ENCODE peak calls at places on chromosomes 11 and 22, in four cellular contexts. One of them, this sample, is unnamed.
A peak's percentile ranks its signal among the peaks of the same experiment; 100 is the strongest.

GRCh38 chr11:74701351-74701750 is 29.9 kb downstream of the CHRDL2 start:
- DNase-seq in H1: peak; percentile 17
- DNase-seq in GM12878: no peak
- DNase-seq in K562: peak; percentile 61
- DNase-seq in this sample: no peak

GRCh38 chr22:28148816-28149465 is 229.9 kb upstream of the PITPNB start:
- DNase-seq in H1: no peak
- DNase-seq in GM12878: no peak
- DNase-seq in K562: no peak
- DNase-seq in this sample: no peak

GRCh38 chr11:67022961-67023956 is at the start of gene SYT12:
- DNase-seq in H1: no peak
- DNase-seq in GM12878: no peak
- DNase-seq in K562: no peak
- DNase-seq in this sample: no peak

GRCh38 chr11:95544095-95544795 is 245.3 kb downstream of the FAM76B start:
- DNase-seq in H1: no peak
- DNase-seq in GM12878: no peak
- DNase-seq in K562: no peak
- DNase-seq in this sample: peak; percentile 57

GRCh38 chr11:92022499-92022898 is 202.1 kb upstream of the FAT3 start:
- DNase-seq in H1: no peak
- DNase-seq in GM12878: no peak
- DNase-seq in K562: no peak
- DNase-seq in this sample: no peak

GRCh38 chr22:26674211-26675190 is 17.1 kb downstream of the MIAT start:
- DNase-seq in H1: no peak
- DNase-seq in GM12878: peak; percentile 37
- DNase-seq in K562: no peak
- DNase-seq in this sample: no peak

GRCh38 chr11:119375629-119376196 is 5.8 kb downstream of the USP2 start:
- DNase-seq in H1: no peak
- DNase-seq in GM12878: no peak
- DNase-seq in K562: peak; percentile 59
- DNase-seq in this sample: peak; percentile 86

GRCh38 chr22:23098230-23098705 is 27.9 kb downstream of the GNAZ start:
- DNase-seq in H1: no peak
- DNase-seq in GM12878: no peak
- DNase-seq in K562: no peak
- DNase-seq in this sample: no peak

GRCh38 chr11:19216709-19217374 is 15.1 kb upstream of the CSRP3 start:
- DNase-seq in H1: no peak
- DNase-seq in GM12878: no peak
- DNase-seq in K562: no peak
- DNase-seq in this sample: no peak

GRCh38 chr11:121431820-121432526 is 20.1 kb upstream of the SORL1 start:
- DNase-seq in H1: no peak
- DNase-seq in GM12878: no peak
- DNase-seq in K562: no peak
- DNase-seq in this sample: no peak

GRCh38 chr11:61082931-61083531 is 19.3 kb upstream of the CD5 start:
- DNase-seq in H1: no peak
- DNase-seq in GM12878: no peak
- DNase-seq in K562: no peak
- DNase-seq in this sample: no peak

GRCh38 chr22:38831166-38831945 is 12.5 kb downstream of the NPTXR start:
- DNase-seq in H1: no peak
- DNase-seq in GM12878: no peak
- DNase-seq in K562: no peak
- DNase-seq in this sample: peak; percentile 60

GRCh38 chr11:13885083-13885482 is 77.4 kb upstream of the SPON1 start:
- DNase-seq in H1: no peak
- DNase-seq in GM12878: no peak
- DNase-seq in K562: no peak
- DNase-seq in this sample: no peak

GRCh38 chr22:21961127-21961867 is 8.6 kb upstream of the PPM1F start:
- DNase-seq in H1: no peak
- DNase-seq in GM12878: no peak
- DNase-seq in K562: no peak
- DNase-seq in this sample: no peak

GRCh38 chr11:115226556-115226955 is 277.7 kb downstream of the CADM1 start:
- DNase-seq in H1: peak; percentile 70
- DNase-seq in GM12878: no peak
- DNase-seq in K562: no peak
- DNase-seq in this sample: peak; percentile 84

GRCh38 chr11:100732949-100733348 is 45.9 kb downstream of the ARHGAP42 start:
- DNase-seq in H1: no peak
- DNase-seq in GM12878: no peak
- DNase-seq in K562: no peak
- DNase-seq in this sample: no peak

GRCh38 chr11:65764434-65764833 is 16.3 kb downstream of the AP5B1 start:
- DNase-seq in H1: no peak
- DNase-seq in GM12878: no peak
- DNase-seq in K562: no peak
- DNase-seq in this sample: no peak

GRCh38 chr11:65770951-65771567 is 9.7 kb downstream of the AP5B1 start:
- DNase-seq in H1: no peak
- DNase-seq in GM12878: no peak
- DNase-seq in K562: peak; percentile 6
- DNase-seq in this sample: no peak

GRCh38 chr11:65771589-65772112 is 9.1 kb downstream of the AP5B1 start:
- DNase-seq in H1: no peak
- DNase-seq in GM12878: no peak
- DNase-seq in K562: no peak
- DNase-seq in this sample: no peak

GRCh38 chr11:65766535-65766934 is 14.2 kb downstream of the AP5B1 start:
- DNase-seq in H1: no peak
- DNase-seq in GM12878: no peak
- DNase-seq in K562: no peak
- DNase-seq in this sample: peak; percentile 6

DNA sequence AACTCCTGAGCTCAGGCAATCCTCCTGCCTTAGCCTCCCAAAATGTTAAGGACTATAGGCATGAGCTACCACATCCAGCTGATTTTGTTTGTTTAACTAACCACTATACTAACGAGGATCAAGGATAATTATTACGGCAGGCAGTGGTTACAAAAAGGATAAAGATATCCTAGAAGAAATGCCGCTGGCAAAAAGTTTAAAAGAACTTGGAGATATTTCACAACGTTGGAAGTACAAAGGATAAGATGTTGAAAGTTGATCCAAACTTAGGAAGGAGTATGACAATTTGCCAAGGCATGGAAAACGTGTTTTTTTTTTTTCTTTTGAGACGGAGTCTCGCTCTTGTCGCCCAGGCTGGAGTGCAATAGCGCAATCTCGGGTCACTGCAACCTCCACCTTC is 13.4 kb downstream of the AP5B1 start:
- DNase-seq in H1: no peak
- DNase-seq in GM12878: no peak
- DNase-seq in K562: no peak
- DNase-seq in this sample: no peak
- TF ChIP-seq CHD1 in H1: no peak
- TF ChIP-seq CHD1 in GM12878: no peak
- TF ChIP-seq CHD1 in K562: no peak
- TF ChIP-seq CHD1 in this sample: no peak

GRCh38 chr11:12288934-12289666 is 88.3 kb upstream of the PARVA start:
- DNase-seq in H1: no peak
- DNase-seq in GM12878: no peak
- DNase-seq in K562: peak; percentile 5
- DNase-seq in this sample: no peak
- TF ChIP-seq CHD1 in H1: no peak
- TF ChIP-seq CHD1 in GM12878: no peak
- TF ChIP-seq CHD1 in K562: no peak
- TF ChIP-seq CHD1 in this sample: no peak

GRCh38 chr22:46574993-46575914 is 37.8 kb upstream of the CELSR1 start:
- DNase-seq in H1: no peak
- DNase-seq in GM12878: no peak
- DNase-seq in K562: no peak
- DNase-seq in this sample: no peak
- TF ChIP-seq CHD1 in H1: no peak
- TF ChIP-seq CHD1 in GM12878: no peak
- TF ChIP-seq CHD1 in K562: no peak
- TF ChIP-seq CHD1 in this sample: no peak

DNA sequence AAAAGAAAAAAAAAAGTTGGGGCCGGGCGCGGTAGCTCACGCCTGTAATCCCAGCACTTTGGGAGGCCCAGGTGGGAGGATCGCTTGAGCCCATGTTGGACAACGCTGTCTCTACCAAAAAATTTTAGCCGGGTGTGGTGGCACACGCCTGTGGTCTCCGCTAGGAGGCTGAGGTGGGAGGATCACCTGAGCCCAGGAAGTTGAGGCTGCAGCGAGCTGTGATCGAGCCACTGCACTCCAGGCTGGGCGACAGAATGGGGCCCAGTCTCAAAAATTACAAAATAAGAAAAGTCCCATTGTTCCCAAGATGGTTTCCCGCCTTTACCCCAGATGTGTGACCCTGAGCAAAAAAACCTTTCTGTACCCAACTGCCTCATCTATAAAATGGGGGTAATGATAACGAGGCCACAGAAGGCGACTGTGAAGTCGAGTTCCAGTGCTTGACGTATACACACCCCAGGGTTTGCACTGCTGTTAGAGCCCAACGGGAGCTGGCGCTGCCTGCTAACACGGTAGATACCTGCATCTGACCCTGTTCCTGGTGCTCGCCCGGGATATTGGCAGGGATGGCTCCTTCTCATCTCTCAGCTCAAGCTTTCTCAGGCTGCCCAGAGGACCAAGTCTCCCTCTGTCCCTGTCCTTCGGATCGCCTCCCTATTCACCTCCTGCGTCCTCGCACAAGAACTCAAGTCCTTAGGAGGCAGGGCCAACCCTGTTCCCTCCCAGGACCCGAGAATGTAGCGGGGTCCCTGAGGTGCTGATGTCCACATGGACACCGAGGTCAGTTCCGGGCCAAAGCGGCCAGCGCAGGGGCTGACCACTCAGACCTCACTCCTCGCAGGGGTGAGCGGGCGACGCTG is 1.1 kb upstream of the RPLP2 start:
- DNase-seq in H1: no peak
- DNase-seq in GM12878: no peak
- DNase-seq in K562: peak; percentile 82
- DNase-seq in this sample: no peak
- TF ChIP-seq CHD1 in H1: no peak
- TF ChIP-seq CHD1 in GM12878: no peak
- TF ChIP-seq CHD1 in K562: no peak
- TF ChIP-seq CHD1 in this sample: no peak

DNA sequence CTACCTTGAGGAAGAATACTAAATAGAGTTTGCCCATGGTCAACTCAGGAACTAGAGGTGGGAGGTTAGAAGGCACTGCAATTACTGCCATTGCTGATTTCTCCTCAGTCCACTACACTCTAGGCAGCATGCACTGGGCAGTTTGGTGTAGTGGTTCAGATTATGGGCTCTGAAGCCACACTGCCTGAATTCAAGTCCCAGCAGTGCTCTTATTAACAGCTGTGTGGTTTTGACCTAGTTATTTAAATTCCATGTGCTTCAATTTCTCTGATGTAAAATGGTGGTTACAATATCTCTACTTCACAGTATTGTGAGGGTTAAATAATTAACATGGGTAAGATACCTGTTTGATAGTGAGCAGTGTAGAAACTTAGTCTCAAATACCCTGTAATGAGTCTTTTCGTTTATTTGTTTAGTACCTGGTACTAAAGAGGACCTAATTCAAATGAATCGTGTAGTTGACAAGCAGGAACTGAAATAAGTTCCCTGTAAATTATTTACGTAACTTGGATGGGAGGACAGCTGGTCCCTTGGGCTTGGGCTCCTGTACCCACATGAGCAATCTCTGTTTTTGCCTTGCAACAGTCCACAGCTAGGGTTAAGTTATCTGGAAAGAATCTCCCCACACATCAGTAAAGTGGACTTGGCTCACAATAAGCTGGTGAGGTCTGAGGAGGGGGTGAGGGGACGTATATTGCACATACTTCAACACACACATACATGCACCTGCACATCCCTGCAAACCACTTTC is 17.8 kb downstream of the PRR5L start:
- DNase-seq in H1: no peak
- DNase-seq in GM12878: no peak
- DNase-seq in K562: no peak
- DNase-seq in this sample: no peak
- TF ChIP-seq CHD1 in H1: no peak
- TF ChIP-seq CHD1 in GM12878: no peak
- TF ChIP-seq CHD1 in K562: no peak
- TF ChIP-seq CHD1 in this sample: no peak

GRCh38 chr11:78958444-78958843 is 383.8 kb upstream of the NARS2 start:
- DNase-seq in H1: no peak
- DNase-seq in GM12878: no peak
- DNase-seq in K562: no peak
- DNase-seq in this sample: no peak

GRCh38 chr11:78957481-78958245 is 383.0 kb upstream of the NARS2 start:
- DNase-seq in H1: no peak
- DNase-seq in GM12878: no peak
- DNase-seq in K562: no peak
- DNase-seq in this sample: peak; percentile 63

GRCh38 chr11:78961938-78962701 is 387.5 kb upstream of the NARS2 start:
- DNase-seq in H1: no peak
- DNase-seq in GM12878: no peak
- DNase-seq in K562: peak; percentile 50
- DNase-seq in this sample: peak; percentile 48

GRCh38 chr11:78961186-78961782 is 386.6 kb upstream of the NARS2 start:
- DNase-seq in H1: peak; percentile 57
- DNase-seq in GM12878: no peak
- DNase-seq in K562: peak; percentile 24
- DNase-seq in this sample: peak; percentile 46
- TF ChIP-seq CHD1 in H1: no peak
- TF ChIP-seq CHD1 in GM12878: no peak
- TF ChIP-seq CHD1 in K562: no peak
- TF ChIP-seq CHD1 in this sample: no peak

GRCh38 chr11:65114538-65115171 is 2.8 kb downstream of the ZNHIT2 start:
- DNase-seq in H1: no peak
- DNase-seq in GM12878: no peak
- DNase-seq in K562: no peak
- DNase-seq in this sample: no peak

GRCh38 chr11:65116370-65117205 is 913 bp downstream of the ZNHIT2 start:
- DNase-seq in H1: no peak
- DNase-seq in GM12878: no peak
- DNase-seq in K562: no peak
- DNase-seq in this sample: peak; percentile 72

GRCh38 chr11:65113839-65114238 is 2.2 kb downstream of the TM7SF2 start:
- DNase-seq in H1: no peak
- DNase-seq in GM12878: no peak
- DNase-seq in K562: no peak
- DNase-seq in this sample: no peak

GRCh38 chr11:65117206-65118096 is at the start of gene ZNHIT2:
- DNase-seq in H1: peak; percentile 98
- DNase-seq in GM12878: peak; percentile 97
- DNase-seq in K562: peak; percentile 94
- DNase-seq in this sample: peak; percentile 98

GRCh38 chr11:65115361-65116082 is 2.0 kb downstream of the ZNHIT2 start:
- DNase-seq in H1: no peak
- DNase-seq in GM12878: no peak
- DNase-seq in K562: no peak
- DNase-seq in this sample: no peak
- TF ChIP-seq CHD1 in H1: no peak
- TF ChIP-seq CHD1 in GM12878: no peak
- TF ChIP-seq CHD1 in K562: no peak
- TF ChIP-seq CHD1 in this sample: no peak

GRCh38 chr22:45885941-45886395 is 91.0 kb downstream of the WNT7B start:
- DNase-seq in H1: no peak
- DNase-seq in GM12878: no peak
- DNase-seq in K562: no peak
- DNase-seq in this sample: no peak
- TF ChIP-seq CHD1 in H1: no peak
- TF ChIP-seq CHD1 in GM12878: no peak
- TF ChIP-seq CHD1 in K562: no peak
- TF ChIP-seq CHD1 in this sample: no peak

This sample was measured in IMR-90.